ENCODE peak calls at places on chromosome 13, in seven cellular contexts. T, B, J, Y, L, N and F are unnamed samples.
A peak's percentile ranks its signal among the peaks of the same experiment; 100 is the strongest.

GRCh38 chr13:26558074-26558805 is 757 bp downstream of the WASF3 start:
- DNase-seq in T (no peak), B (no peak), J (no peak), Y (peak; percentile 23), L (no peak), N (peak; percentile 13), F (no peak)

GRCh38 chr13:76860706-76861105 is 25.5 kb downstream of the KCTD12 start:
- DNase-seq in T (no peak), B (no peak), J (no peak), Y (no peak), L (no peak), N (no peak), F (no peak)

GRCh38 chr13:48891586-48891985 is 84.1 kb upstream of the FNDC3A start:
- DNase-seq in T (no peak), B (no peak), J (no peak), Y (peak; percentile 77), L (no peak), N (peak; percentile 65), F (no peak)

GRCh38 chr13:101292711-101293110 is 123.6 kb downstream of the NALCN start:
- DNase-seq in T (no peak), B (no peak), J (no peak), Y (no peak), L (no peak), N (no peak), F (no peak)

GRCh38 chr13:44555207-44555606 is 20.9 kb downstream of the TSC22D1 start:
- DNase-seq in T (no peak), B (no peak), J (no peak), Y (no peak), L (no peak), N (no peak), F (no peak)

GRCh38 chr13:111874981-111875380 is 192.0 kb upstream of the SOX1 start:
- DNase-seq in T (no peak), B (no peak), J (no peak), Y (no peak), L (no peak), N (no peak), F (no peak)

GRCh38 chr13:27463500-27463899 is 13.1 kb upstream of the MTIF3 start:
- DNase-seq in T (no peak), B (no peak), J (no peak), Y (no peak), L (no peak), N (no peak), F (no peak)

GRCh38 chr13:85362980-85363379 is 436.2 kb downstream of the SLITRK6 start:
- DNase-seq in T (no peak), B (no peak), J (no peak), Y (no peak), L (no peak), N (no peak), F (no peak)

GRCh38 chr13:98343461-98343860 is 166.4 kb upstream of the RNF113B start:
- DNase-seq in T (no peak), B (no peak), J (no peak), Y (no peak), L (no peak), N (no peak), F (no peak)

GRCh38 chr13:26743971-26744370 is 16.6 kb downstream of the GPR12 start:
- DNase-seq in T (no peak), B (no peak), J (no peak), Y (no peak), L (no peak), N (no peak), F (no peak)

GRCh38 chr13:48448963-48449614 is 36.2 kb upstream of the LPAR6 start:
- DNase-seq in T (no peak), B (no peak), J (no peak), Y (peak; percentile 81), L (peak; percentile 11), N (peak; percentile 89), F (no peak)

GRCh38 chr13:107678075-107678689 is 537.2 kb downstream of the LIG4 start:
- DNase-seq in T (no peak), B (no peak), J (no peak), Y (peak; percentile 60), L (peak; percentile 4), N (no peak), F (no peak)

GRCh38 chr13:50128406-50129048 is 113.3 kb downstream of the KCNRG start:
- DNase-seq in T (no peak), B (no peak), J (no peak), Y (peak; percentile 6), L (no peak), N (no peak), F (no peak)

GRCh38 chr13:26342898-26343297 is 89.0 kb downstream of the CDK8 start:
- DNase-seq in T (no peak), B (no peak), J (no peak), Y (no peak), L (no peak), N (no peak), F (no peak)

GRCh38 chr13:93529961-93530360 is 303.4 kb downstream of the GPC6 start:
- DNase-seq in T (no peak), B (no peak), J (no peak), Y (peak; percentile 36), L (no peak), N (peak; percentile 3), F (no peak)

GRCh38 chr13:112229445-112229844 is 146.7 kb upstream of the SPACA7 start:
- DNase-seq in T (no peak), B (no peak), J (no peak), Y (no peak), L (no peak), N (no peak), F (no peak)

GRCh38 chr13:75479102-75479501 is 2.9 kb downstream of the TBC1D4 start:
- DNase-seq in T (no peak), B (no peak), J (no peak), Y (no peak), L (no peak), N (no peak), F (no peak)

GRCh38 chr13:82224806-82225205 is 1657.5 kb downstream of the SLITRK1 start:
- DNase-seq in T (no peak), B (no peak), J (no peak), Y (peak; percentile 1), L (no peak), N (no peak), F (no peak)

GRCh38 chr13:41468631-41469030 is 11.3 kb downstream of the RGCC start:
- DNase-seq in T (no peak), B (no peak), J (no peak), Y (no peak), L (no peak), N (no peak), F (no peak)

GRCh38 chr13:62119739-62120700 is 704.4 kb upstream of the PCDH20 start:
- DNase-seq in T (no peak), B (peak; percentile 15), J (no peak), Y (peak; percentile 43), L (no peak), N (peak; percentile 25), F (no peak)
- TF ChIP-seq CTCF in T (peak; percentile 30), B (peak; percentile 18), J (peak; percentile 24), Y (peak; percentile 39), L (peak; percentile 35), N (peak; percentile 31), F (no peak)

GRCh38 chr13:99969368-99969933 is 2.1 kb downstream of the ZIC5 start:
- DNase-seq in T (no peak), B (no peak), J (no peak), Y (no peak), L (no peak), N (no peak), F (no peak)
- H3K4me3 ChIP-seq in T (peak overlapping the region; percentile 69), B (no peak overlapping the region), J (peak overlapping the region; percentile 7), Y (peak overlapping the region; percentile 69), L (no peak overlapping the region), N (no peak overlapping the region), F (no peak overlapping the region)

DNA sequence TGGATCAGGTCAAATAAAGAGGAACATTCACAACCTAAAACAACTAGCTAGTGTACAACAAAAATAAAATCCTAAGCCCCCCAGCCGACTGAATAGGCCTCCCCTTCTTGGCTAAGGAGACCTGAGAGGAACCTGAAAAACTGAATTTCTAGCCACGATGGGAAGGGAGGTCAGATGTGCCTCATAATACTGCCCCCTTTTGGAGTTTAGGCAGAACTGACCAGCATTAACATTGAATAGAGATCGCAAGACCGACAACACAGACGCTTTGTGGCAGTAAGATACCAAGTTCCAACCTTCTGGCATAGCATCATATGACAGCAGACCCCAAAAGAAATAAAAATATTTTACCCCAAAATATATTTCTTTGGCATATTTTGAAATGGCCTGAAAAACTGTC is 15.9 kb downstream of the CBY2 start:
- DNase-seq in T (no peak), B (no peak), J (no peak), Y (peak; percentile 21), L (no peak), N (peak; percentile 23), F (no peak)
- TF ChIP-seq CTCF in T (peak; percentile 57), B (peak; percentile 68), J (no peak), Y (peak; percentile 64), L (peak; percentile 60), N (peak; percentile 53), F (peak; percentile 64)

DNA sequence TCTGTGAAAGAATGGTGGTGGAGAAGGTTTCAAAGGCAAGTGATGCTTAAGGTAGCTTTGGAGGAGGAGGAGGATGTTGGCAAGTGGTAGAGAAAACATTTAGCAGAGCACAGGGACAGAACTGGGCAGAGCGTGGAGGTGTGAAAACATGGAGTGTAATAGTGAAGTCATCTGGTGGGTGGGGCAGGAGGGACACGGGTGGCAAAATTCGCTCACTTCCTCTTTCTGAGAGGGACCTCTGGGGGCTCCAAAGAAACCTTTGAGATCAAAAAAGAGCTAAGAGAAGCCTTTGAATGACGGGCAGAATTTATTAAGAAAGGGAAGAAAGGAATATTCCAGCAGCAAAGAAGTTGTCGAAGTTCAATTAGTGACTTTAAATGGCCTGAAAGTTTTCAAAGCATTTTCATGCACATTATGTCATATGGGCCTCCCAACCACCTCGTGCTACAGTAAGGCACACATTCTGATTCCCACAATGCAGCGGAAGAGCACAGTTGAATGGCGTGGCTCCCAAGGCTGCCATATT is 82.8 kb downstream of the STARD13 start:
- DNase-seq in T (no peak), B (no peak), J (no peak), Y (no peak), L (no peak), N (no peak), F (no peak)
- H3K4me3 ChIP-seq in T (no peak overlapping the region), B (no peak overlapping the region), J (no peak overlapping the region), Y (no peak overlapping the region), L (no peak overlapping the region), N (no peak overlapping the region), F (no peak overlapping the region)

DNA sequence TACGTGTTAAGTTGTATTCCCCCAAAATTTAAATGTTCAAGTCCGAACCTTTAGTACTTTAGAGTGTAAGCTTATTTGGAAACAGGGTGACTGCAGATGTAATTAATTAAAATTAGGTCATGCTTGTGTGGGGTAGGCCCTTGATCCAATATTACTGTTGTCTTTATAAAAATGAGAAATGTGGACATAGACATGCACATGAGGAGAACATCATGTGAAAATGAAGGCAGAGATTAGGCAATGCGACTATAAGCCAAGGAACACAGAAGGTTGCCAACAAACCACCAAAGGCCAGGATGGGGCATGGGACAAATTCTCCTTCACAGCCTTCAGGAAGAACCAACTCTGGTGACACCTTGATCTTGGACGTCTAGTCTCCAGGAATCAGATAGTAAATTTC is 1698.4 kb upstream of the SLC10A2 start:
- DNase-seq in T (no peak), B (no peak), J (no peak), Y (no peak), L (no peak), N (no peak), F (no peak)
- TF ChIP-seq CTCF in T (no peak), B (no peak), J (no peak), Y (no peak), L (no peak), N (no peak), F (no peak)